ENCODE peak calls at places on chromosome 13, in nine cellular contexts. O is choroid plexus epithelial cell, U is left ventricle myocardium inferior, J is AG09309, M is GM23338, P is Caco-2, G is skeletal muscle cell, B is A549, D is mammary epithelial cell. C is an unnamed sample.

GRCh38 chr13:87975035-87975434 is 303.9 kb downstream of the SLITRK5 start:
- DNase-seq in O (peak), U (no peak), J (no peak), M (no peak), P (no peak), G (peak), B (no peak), D (no peak), C (peak)

GRCh38 chr13:87206708-87207107 is 464.5 kb upstream of the SLITRK5 start:
- DNase-seq in O (no peak), U (no peak), J (no peak), M (no peak), P (no peak), G (no peak), B (no peak), D (no peak), C (no peak)

GRCh38 chr13:43390101-43390500 is 366.7 kb downstream of the DNAJC15 start:
- DNase-seq in O (peak), U (no peak), J (no peak), M (no peak), P (no peak), G (no peak), B (no peak), D (no peak), C (no peak)

GRCh38 chr13:25406377-25406776 is 34.6 kb downstream of the ATP8A2 start:
- DNase-seq in O (peak), U (no peak), J (no peak), M (peak), P (no peak), G (no peak), B (peak), D (peak), C (no peak)

GRCh38 chr13:34467450-34468083 is 474.5 kb upstream of the NBEA start:
- DNase-seq in O (no peak), U (no peak), J (no peak), M (no peak), P (no peak), G (no peak), B (no peak), D (peak), C (no peak)

GRCh38 chr13:85031771-85032170 is 767.4 kb downstream of the SLITRK6 start:
- DNase-seq in O (no peak), U (no peak), J (no peak), M (peak), P (no peak), G (no peak), B (no peak), D (no peak), C (no peak)

GRCh38 chr13:77733674-77734073 is 36.2 kb downstream of the SLAIN1 start:
- DNase-seq in O (no peak), U (no peak), J (no peak), M (no peak), P (no peak), G (no peak), B (no peak), D (no peak), C (no peak)

GRCh38 chr13:65149687-65150086 is 2080.4 kb downstream of the PCDH9 start:
- DNase-seq in O (no peak), U (no peak), J (no peak), M (peak), P (no peak), G (no peak), B (no peak), D (no peak), C (no peak)

GRCh38 chr13:98697833-98698232 is 54.6 kb downstream of the SLC15A1 start:
- DNase-seq in O (no peak), U (no peak), J (no peak), M (no peak), P (no peak), G (no peak), B (no peak), D (no peak), C (no peak)

GRCh38 chr13:34842466-34842865 is 99.6 kb upstream of the NBEA start:
- DNase-seq in O (no peak), U (no peak), J (no peak), M (no peak), P (no peak), G (no peak), B (no peak), D (no peak), C (no peak)

GRCh38 chr13:111540486-111540885 is 220.0 kb downstream of the TEX29 start:
- DNase-seq in O (no peak), U (no peak), J (no peak), M (no peak), P (no peak), G (no peak), B (no peak), D (no peak), C (no peak)

GRCh38 chr13:26658491-26658890 is 101.0 kb downstream of the WASF3 start:
- DNase-seq in O (no peak), U (no peak), J (no peak), M (no peak), P (no peak), G (no peak), B (no peak), D (no peak), C (no peak)

GRCh38 chr13:76687467-76687866 is 198.7 kb downstream of the KCTD12 start:
- DNase-seq in O (no peak), U (no peak), J (no peak), M (no peak), P (no peak), G (no peak), B (no peak), D (no peak), C (no peak)

GRCh38 chr13:30022796-30023195 is 172.4 kb upstream of the UBL3 start:
- DNase-seq in O (no peak), U (no peak), J (no peak), M (no peak), P (peak), G (no peak), B (no peak), D (no peak), C (no peak)

GRCh38 chr13:102651892-102652291 is 43.0 kb downstream of the METTL21C start:
- DNase-seq in O (peak), U (no peak), J (no peak), M (no peak), P (no peak), G (peak), B (no peak), D (no peak), C (no peak)

GRCh38 chr13:30179547-30180256 is 127.6 kb downstream of the KATNAL1 start:
- DNase-seq in O (no peak), U (no peak), J (no peak), M (no peak), P (no peak), G (no peak), B (no peak), D (no peak), C (no peak)

GRCh38 chr13:31476266-31476665 is 263.1 kb upstream of the RXFP2 start:
- DNase-seq in O (peak), U (no peak), J (peak), M (peak), P (no peak), G (peak), B (no peak), D (no peak), C (no peak)

GRCh38 chr13:67258482-67258881 is 28.3 kb upstream of the PCDH9 start:
- DNase-seq in O (no peak), U (no peak), J (no peak), M (peak), P (peak), G (no peak), B (no peak), D (peak), C (no peak)

GRCh38 chr13:50891206-50891605 is 18.4 kb upstream of the RNASEH2B start:
- DNase-seq in O (no peak), U (no peak), J (no peak), M (no peak), P (no peak), G (no peak), B (no peak), D (no peak), C (no peak)

GRCh38 chr13:50894504-50894903 is 15.1 kb upstream of the RNASEH2B start:
- DNase-seq in O (no peak), U (no peak), J (no peak), M (no peak), P (no peak), G (no peak), B (no peak), D (no peak), C (no peak)

GRCh38 chr13:50894042-50894441 is 15.5 kb upstream of the RNASEH2B start:
- DNase-seq in O (no peak), U (no peak), J (no peak), M (peak), P (no peak), G (no peak), B (no peak), D (no peak), C (no peak)

GRCh38 chr13:50893211-50893852 is 16.3 kb upstream of the RNASEH2B start:
- DNase-seq in O (peak), U (no peak), J (no peak), M (peak), P (no peak), G (no peak), B (no peak), D (no peak), C (no peak)

DNA sequence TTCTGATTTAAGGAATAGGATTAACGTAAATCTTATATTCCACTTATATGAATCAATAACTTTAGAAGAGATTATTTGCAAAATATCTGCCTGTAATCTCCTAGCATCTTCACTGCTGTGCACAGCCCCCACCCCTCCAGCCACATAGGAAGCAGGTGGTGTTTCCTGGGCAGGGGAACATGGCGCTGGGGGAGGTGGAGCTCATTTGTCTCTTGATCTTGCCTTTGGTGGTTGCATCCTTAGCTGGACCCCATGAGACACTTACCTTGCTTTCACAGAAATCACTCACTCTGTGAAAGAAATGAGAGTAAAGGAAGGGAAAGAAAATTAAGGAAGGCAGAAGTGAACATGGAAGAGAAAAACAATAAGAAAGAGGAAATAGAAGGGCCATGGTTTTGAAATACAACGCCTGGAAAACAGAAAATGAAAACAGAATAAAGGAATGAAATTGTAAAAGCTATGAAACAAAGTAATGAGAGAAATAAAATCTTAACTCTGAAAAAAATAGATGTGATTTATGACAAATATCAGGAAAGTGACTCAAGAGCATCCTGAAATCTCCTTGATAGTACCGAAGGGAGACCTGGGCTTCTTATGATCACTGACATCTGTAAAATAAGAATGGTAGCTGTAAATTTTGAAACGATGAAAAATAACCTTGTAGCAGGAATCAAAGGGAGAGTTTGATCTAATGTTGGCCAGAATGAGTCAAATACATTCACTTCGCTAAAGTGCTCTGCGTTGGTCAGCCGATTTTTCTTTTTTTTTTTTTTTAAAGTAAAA is 17.2 kb upstream of the RNASEH2B start:
- DNase-seq in O (no peak), U (no peak), J (no peak), M (no peak), P (no peak), G (no peak), B (no peak), D (no peak), C (no peak)
- H3K4me3 ChIP-seq in O (no peak), U (no peak), J (no peak), M (no peak), P (no peak), G (no peak), B (no peak), D (no peak), C (no peak)

DNA sequence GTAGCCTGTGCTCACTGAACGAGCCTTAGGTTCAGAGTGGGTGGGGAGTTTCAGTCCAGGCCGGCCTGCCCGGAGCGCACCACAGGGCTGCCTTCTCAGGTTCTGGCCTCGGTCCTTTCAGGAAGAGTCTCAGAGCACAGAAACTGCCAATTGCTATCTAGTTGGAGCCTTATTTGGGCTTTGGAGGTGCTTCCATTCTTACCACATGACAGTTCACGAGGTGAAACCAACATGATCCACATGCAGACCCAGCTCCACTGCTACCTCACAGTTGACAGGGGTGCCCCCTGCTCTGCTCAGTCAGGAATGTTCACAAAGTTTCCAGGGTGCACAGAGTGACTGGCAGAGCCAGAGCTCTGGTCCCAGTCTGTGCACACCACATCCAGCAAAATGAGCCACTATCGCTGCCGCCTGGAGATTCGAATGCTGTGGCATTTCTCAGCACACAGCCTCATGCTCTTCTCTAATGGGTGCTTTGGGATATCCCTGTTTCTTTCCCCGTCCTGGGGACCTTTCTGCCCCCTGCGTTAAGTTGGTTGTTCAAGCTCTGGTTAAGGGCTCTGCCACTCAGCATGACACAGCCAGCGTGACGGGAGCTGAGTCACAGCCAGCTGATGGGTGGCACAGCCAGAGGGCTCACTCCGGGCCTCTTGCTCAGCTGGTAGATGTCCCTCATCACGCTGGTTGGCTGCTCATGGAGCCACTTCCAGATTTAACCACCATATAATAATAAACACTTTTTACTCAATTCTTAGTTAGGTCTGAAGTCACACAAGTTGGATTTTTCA is 7.5 kb upstream of the SACS start:
- DNase-seq in O (no peak), U (peak), J (no peak), M (no peak), P (no peak), G (no peak), B (peak), D (no peak), C (no peak)
- H3K4me3 ChIP-seq in O (no peak), U (no peak), J (no peak), M (no peak), P (no peak), G (no peak), B (no peak), D (no peak), C (no peak)

GRCh38 chr13:94710081-94710809 is 2.1 kb downstream of the SOX21 start:
- DNase-seq in O (no peak), U (no peak), J (no peak), M (peak), P (no peak), G (no peak), B (no peak), D (no peak), C (no peak)

GRCh38 chr13:94707400-94708021 is 4.8 kb downstream of the SOX21 start:
- DNase-seq in O (no peak), U (no peak), J (no peak), M (peak), P (no peak), G (no peak), B (peak), D (no peak), C (no peak)

GRCh38 chr13:94710881-94711560 is 1.3 kb downstream of the SOX21 start:
- DNase-seq in O (no peak), U (no peak), J (no peak), M (peak), P (no peak), G (no peak), B (peak), D (no peak), C (no peak)

GRCh38 chr13:94708031-94708571 is 4.2 kb downstream of the SOX21 start:
- DNase-seq in O (no peak), U (no peak), J (no peak), M (peak), P (no peak), G (no peak), B (no peak), D (no peak), C (no peak)

GRCh38 chr13:94708971-94709614 is 3.3 kb downstream of the SOX21 start:
- DNase-seq in O (no peak), U (no peak), J (no peak), M (peak), P (no peak), G (no peak), B (no peak), D (no peak), C (no peak)
- H3K4me3 ChIP-seq in O (no peak), U (no peak), J (no peak), M (peak), P (no peak), G (no peak), B (no peak), D (no peak), C (no peak)

GRCh38 chr13:37869756-37870488 is at the start of gene TRPC4:
- DNase-seq in O (peak), U (peak), J (peak), M (peak), P (peak), G (no peak), B (peak), D (peak), C (no peak)
- H3K4me3 ChIP-seq in O (peak), U (peak), J (peak), M (peak), P (no peak), G (peak), B (peak), D (peak), C (peak)

C was measured in epithelial cell of proximal tubule.